ENCODE peak calls at places on chromosomes 13 and 19, in eight cellular contexts. V is colonic mucosa; Q is IMR-90; C is endothelial cell of umbilical vein; J is uterus; R is ascending aorta; G is CD8-positive, alpha-beta T cell; D is body of pancreas. S is an unnamed sample.

GRCh38 chr19:15722956-15723355 is 4.9 kb upstream of the OR10H2 start:
- DNase-seq in V (no peak), Q (no peak), C (no peak), J (no peak), R (no peak), G (no peak), D (no peak), S (no peak)

GRCh38 chr19:1488282-1488601 is 1.9 kb downstream of the PCSK4 start:
- DNase-seq in V (no peak), Q (no peak), C (no peak), J (no peak), R (no peak), G (no peak), D (no peak), S (no peak)

GRCh38 chr19:34265221-34265650 is 10.9 kb downstream of the GARRE1 start:
- DNase-seq in V (no peak), Q (no peak), C (peak), J (peak), R (no peak), G (no peak), D (peak), S (no peak)

GRCh38 chr19:2415281-2415972 is 12.0 kb downstream of the TIMM13 start:
- DNase-seq in V (no peak), Q (no peak), C (no peak), J (no peak), R (no peak), G (no peak), D (no peak), S (no peak)

GRCh38 chr19:34502582-34503545 is 21.3 kb downstream of the WTIP start:
- DNase-seq in V (no peak), Q (peak), C (no peak), J (no peak), R (peak), G (no peak), D (no peak), S (no peak)

GRCh38 chr19:13795595-13796300 is 505 bp downstream of the ZSWIM4 start:
- DNase-seq in V (peak), Q (peak), C (peak), J (no peak), R (peak), G (no peak), D (peak), S (no peak)

GRCh38 chr13:40109324-40109958 is 454.0 kb downstream of the COG6 start:
- DNase-seq in V (no peak), Q (peak), C (no peak), J (peak), R (peak), G (no peak), D (no peak), S (no peak)

GRCh38 chr19:32676186-32676894 is 692 bp downstream of the RGS9BP start:
- DNase-seq in V (no peak), Q (no peak), C (peak), J (no peak), R (no peak), G (peak), D (peak), S (peak)

DNA sequence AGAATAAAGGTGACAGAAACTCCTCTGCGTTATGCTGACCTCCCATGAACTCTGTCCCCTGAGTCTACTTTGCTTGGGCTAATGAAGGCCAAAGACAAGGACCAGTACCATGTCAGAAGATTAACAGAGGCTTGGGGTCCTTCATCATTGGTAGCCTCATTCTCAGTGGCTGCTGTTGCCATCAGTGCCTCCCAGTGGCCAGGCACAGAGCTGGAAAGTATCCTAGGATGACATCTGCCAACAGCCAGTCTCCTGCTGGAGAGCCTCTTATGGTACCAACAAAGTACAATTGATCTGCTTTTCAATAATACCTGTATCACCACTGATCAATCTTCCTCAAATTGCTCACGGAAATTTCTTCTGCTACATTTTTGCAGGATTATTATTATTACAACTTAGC is 281.6 kb downstream of the DNAJC15 start:
- DNase-seq in V (no peak), Q (no peak), C (no peak), J (no peak), R (no peak), G (no peak), D (no peak), S (no peak)
- TF ChIP-seq CTCF in V (no peak), Q (no peak), C (no peak), J (no peak), R (no peak), G (no peak), D (no peak), S (peak)

DNA sequence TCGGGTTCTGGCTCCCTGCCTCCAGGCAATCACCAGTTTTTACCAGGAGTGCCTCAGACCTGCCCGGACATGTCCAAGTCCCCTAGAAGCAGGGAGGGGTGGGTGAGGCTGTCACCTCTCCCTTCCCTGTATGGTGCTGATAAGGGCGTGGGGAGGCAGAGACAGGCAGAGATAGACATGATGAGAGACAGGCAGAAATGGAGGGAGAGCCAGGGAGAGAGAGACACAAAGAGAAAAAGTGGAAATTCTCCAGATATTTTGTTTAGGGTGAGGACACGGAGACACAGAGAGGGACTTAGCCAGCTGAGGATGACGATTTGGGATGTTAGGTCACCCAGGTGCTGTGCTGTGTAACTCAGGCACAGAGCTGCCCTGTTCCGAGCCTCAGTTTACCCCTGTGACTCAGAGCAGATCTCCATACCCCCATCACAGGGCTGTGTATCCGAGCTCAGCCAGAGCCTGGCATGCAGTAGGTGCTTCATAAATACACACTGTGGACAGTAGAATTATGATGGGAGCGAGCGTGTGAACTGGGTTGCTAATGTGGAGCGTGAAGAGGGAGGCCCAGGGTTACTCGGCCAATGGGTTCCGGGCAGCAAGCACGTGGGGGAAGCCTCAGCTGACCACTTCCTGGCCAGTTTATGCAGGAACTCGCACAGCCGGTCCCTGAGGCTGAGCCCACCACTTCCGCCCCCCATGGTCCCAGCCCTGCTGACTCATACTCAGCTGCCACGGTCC is 11.9 kb upstream of the GDF15 start:
- DNase-seq in V (peak), Q (peak), C (peak), J (peak), R (peak), G (peak), D (peak), S (peak)
- H3K4me3 ChIP-seq in V (no peak), Q (no peak), C (no peak), J (no peak), R (no peak), G (no peak), D (no peak), S (no peak)

GRCh38 chr13:69571606-69572323 is 535.9 kb upstream of the ATXN8OS start:
- DNase-seq in V (no peak), Q (no peak), C (no peak), J (no peak), R (no peak), G (no peak), D (no peak), S (no peak)
- H3K27ac ChIP-seq in V (no peak), Q (no peak), C (no peak), J (no peak), R (no peak), G (no peak), D (no peak), S (no peak)

GRCh38 chr13:53200498-53201453 is 172.2 kb downstream of the OLFM4 start:
- DNase-seq in V (peak), Q (peak), C (no peak), J (no peak), R (no peak), G (no peak), D (peak), S (no peak)

GRCh38 chr13:53204598-53204997 is 176.0 kb downstream of the OLFM4 start:
- DNase-seq in V (no peak), Q (no peak), C (no peak), J (no peak), R (no peak), G (no peak), D (no peak), S (no peak)

GRCh38 chr13:53201454-53202225 is 173.0 kb downstream of the OLFM4 start:
- DNase-seq in V (peak), Q (no peak), C (no peak), J (no peak), R (no peak), G (no peak), D (peak), S (no peak)

DNA sequence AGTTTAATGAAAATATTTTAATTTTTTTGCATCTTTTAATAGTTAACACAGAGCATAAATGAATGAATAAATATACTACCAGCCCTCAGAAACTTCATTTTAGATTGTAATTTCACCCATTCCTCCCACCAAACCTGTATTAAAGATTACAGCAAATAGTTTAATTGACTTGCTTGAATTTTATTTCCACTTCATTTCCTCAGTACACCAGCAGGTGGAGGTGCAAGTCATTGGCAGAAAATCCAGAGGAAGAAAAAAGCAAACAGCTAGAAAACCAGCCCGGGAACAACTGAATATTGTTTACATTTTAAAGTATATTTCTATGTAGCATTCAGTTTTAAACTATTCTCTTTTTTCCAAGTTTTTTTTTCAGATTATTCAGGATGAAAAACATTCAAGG is 177.8 kb downstream of the OLFM4 start:
- DNase-seq in V (no peak), Q (no peak), C (no peak), J (no peak), R (no peak), G (no peak), D (no peak), S (no peak)
- TF ChIP-seq CTCF in V (peak), Q (peak), C (no peak), J (no peak), R (no peak), G (no peak), D (peak), S (peak)

GRCh38 chr13:110444226-110444653 is 117.3 kb downstream of the RAB20 start:
- DNase-seq in V (no peak), Q (peak), C (no peak), J (peak), R (peak), G (no peak), D (no peak), S (no peak)

GRCh38 chr13:110445722-110446569 is 115.6 kb downstream of the RAB20 start:
- DNase-seq in V (no peak), Q (peak), C (no peak), J (no peak), R (peak), G (no peak), D (no peak), S (no peak)

GRCh38 chr13:110443633-110444225 is 117.8 kb downstream of the RAB20 start:
- DNase-seq in V (no peak), Q (no peak), C (no peak), J (peak), R (peak), G (no peak), D (no peak), S (no peak)

GRCh38 chr13:110446570-110446880 is 115.0 kb downstream of the RAB20 start:
- DNase-seq in V (no peak), Q (no peak), C (no peak), J (no peak), R (peak), G (no peak), D (no peak), S (no peak)

DNA sequence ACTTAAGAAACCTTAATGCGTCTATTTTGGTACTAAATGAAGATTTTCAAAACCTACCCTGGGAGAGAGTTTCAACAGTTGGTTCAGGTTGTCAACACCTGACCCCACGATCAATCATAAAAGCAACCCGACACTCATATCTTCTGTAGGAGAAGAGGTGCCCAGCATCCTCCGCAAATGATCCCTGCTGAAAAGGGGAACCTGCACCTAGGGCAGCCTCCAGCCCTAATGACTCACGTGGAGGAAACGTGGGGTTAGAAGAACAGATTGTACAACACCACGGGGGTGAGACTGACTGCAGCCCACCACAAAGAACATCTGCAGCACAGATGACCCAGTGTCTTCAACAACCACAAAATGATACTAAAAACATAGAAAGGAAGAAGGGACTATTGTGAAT is 116.3 kb downstream of the RAB20 start:
- DNase-seq in V (no peak), Q (peak), C (no peak), J (no peak), R (peak), G (no peak), D (no peak), S (no peak)
- H3K4me3 ChIP-seq in V (no peak), Q (no peak), C (no peak), J (no peak), R (no peak), G (no peak), D (no peak), S (no peak)

GRCh38 chr13:42048323-42048624 is 174 bp upstream of the DGKH start:
- DNase-seq in V (no peak), Q (no peak), C (no peak), J (no peak), R (no peak), G (no peak), D (no peak), S (no peak)
- H3K27ac ChIP-seq in V (peak), Q (peak), C (peak), J (peak), R (peak), G (no peak), D (peak), S (peak)

DNA sequence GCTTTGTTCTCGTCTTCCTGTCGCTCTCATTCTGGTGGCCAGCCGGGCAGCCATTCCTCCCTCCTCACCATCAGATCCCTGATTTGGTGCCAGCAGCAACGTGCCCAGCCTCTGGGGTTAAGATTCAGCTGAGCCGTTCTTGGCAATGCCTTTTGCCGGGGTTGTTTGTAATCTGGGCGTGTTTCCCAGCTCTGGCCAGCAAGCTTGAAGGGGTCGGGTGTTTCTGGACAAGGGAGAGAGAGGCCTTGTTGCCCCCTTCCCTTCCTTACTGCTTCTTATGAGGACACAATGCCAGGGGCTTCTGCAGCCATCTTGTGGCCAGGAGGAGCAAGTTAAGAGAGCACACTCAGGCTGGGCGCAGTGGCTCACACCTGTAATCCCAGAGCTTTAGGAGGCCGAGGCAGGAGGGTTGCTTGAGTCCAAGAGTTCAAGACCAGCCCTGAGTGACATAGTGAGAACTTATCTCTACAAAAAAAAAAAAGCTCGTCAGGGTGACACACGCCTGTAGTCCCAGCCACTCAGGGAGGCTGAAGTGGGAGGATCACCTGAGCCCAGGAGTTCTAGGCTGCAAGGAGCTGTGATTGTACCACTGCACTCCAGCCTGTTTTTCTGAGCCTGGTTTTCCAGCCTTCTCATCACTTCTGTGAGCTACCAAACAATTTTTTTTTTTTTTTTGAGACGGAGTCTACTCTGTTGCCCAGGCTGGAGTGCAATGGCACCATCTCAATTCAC is 10.7 kb upstream of the CRTC1 start:
- DNase-seq in V (no peak), Q (peak), C (peak), J (no peak), R (no peak), G (no peak), D (no peak), S (peak)
- TF ChIP-seq CTCF in V (no peak), Q (peak), C (peak), J (peak), R (peak), G (no peak), D (no peak), S (peak)

GRCh38 chr19:40269216-40269940 is 15.8 kb downstream of the AKT2 start:
- DNase-seq in V (no peak), Q (no peak), C (no peak), J (no peak), R (no peak), G (no peak), D (no peak), S (no peak)
- H3K4me3 ChIP-seq in V (no peak), Q (no peak), C (no peak), J (no peak), R (no peak), G (no peak), D (no peak), S (no peak)

GRCh38 chr13:94609196-94609595 is 7.5 kb downstream of the GPR180 start:
- DNase-seq in V (no peak), Q (no peak), C (no peak), J (no peak), R (no peak), G (no peak), D (no peak), S (no peak)
- H3K27ac ChIP-seq in V (no peak), Q (no peak), C (no peak), J (no peak), R (no peak), G (no peak), D (no peak), S (no peak)